ENCODE peak calls at places on chromosome 1, in five cellular contexts. B is GDM1; Q is stimulated activated naive CD8-positive, alpha-beta T cell treated with anti-CD3 and anti-CD28 coated beads, Interleukin-15, amount 100 ng/mL, for 72 hours; R is central memory CD8-positive, alpha-beta T cell; A is stimulated activated naive B cell treated with anti-CD40 and anti-IgM and Interleukin-4, amounts not matched to agents 10 μg/mL and 1 μg/mL and 100 μg/mL, for 72 hours. N is an unnamed sample.

GRCh38 chr1:215529111-215529510 is 38.0 kb upstream of the KCTD3 start:
- DNase-seq in Q (no peak), R (no peak), A (no peak), B (no peak), N (no peak)

GRCh38 chr1:190367200-190367599 is 110.5 kb downstream of the BRINP3 start:
- DNase-seq in B (no peak), A (no peak), R (no peak), Q (no peak), N (no peak)

GRCh38 chr1:186798960-186799688 is 29.6 kb upstream of the PLA2G4A start:
- DNase-seq in A (no peak), R (no peak), B (no peak), Q (no peak), N (no peak)

GRCh38 chr1:173867141-173867752 is 542 bp downstream of the GAS5 start:
- DNase-seq in R (no peak), B (no peak), Q (no peak), A (no peak), N (no peak)

GRCh38 chr1:241181471-241181870 is 175.5 kb downstream of the RGS7 start:
- DNase-seq in R (no peak), B (no peak), Q (no peak), A (no peak), N (no peak)

GRCh38 chr1:200740291-200741212 is 1.9 kb downstream of the CAMSAP2 start:
- DNase-seq in A (no peak), R (no peak), Q (no peak), B (no peak), N (no peak)

GRCh38 chr1:110058591-110058990 is 11.9 kb downstream of the ALX3 start:
- DNase-seq in R (no peak), Q (no peak), B (no peak), A (no peak), N (no peak)

GRCh38 chr1:235470741-235471439 is 33.4 kb downstream of the B3GALNT2 start:
- DNase-seq in Q (no peak), B (no peak), R (no peak), A (no peak), N (no peak)

GRCh38 chr1:206117151-206117948 is at the start of gene AVPR1B:
- DNase-seq in R (no peak), B (no peak), Q (peak; percentile 33), A (peak; percentile 33), N (no peak)

GRCh38 chr1:41536296-41536695 is 51.8 kb upstream of the EDN2 start:
- DNase-seq in Q (no peak), B (no peak), R (no peak), A (no peak), N (no peak)

GRCh38 chr1:8421721-8422120 is 103.8 kb downstream of the SLC45A1 start:
- DNase-seq in A (no peak), R (no peak), Q (no peak), B (no peak), N (no peak)

GRCh38 chr1:209791920-209792319 is 7.6 kb upstream of the C1orf74 start:
- DNase-seq in B (no peak), R (no peak), A (no peak), Q (no peak), N (no peak)

GRCh38 chr1:37930246-37931142 is 16.4 kb downstream of the INPP5B start:
- DNase-seq in Q (no peak), B (no peak), A (no peak), R (no peak), N (peak; percentile 18)

N was measured in GM10248.